ENCODE peak calls at places on chromosomes 3 and 15, in nine cellular contexts. A is thoracic aorta; B is tibial artery; D is CD8-positive, alpha-beta T cell; R is breast epithelium; I is transverse colon; G is Peyer's patch; X is psoas muscle; O is small intestine. S is an unnamed sample. For H3K27me3 and H3K36me3, the result is how much of the 10 kb centered on the place peaks cover.

GRCh38 chr15:25170781-25171110 is 216.0 kb downstream of the SNRPN start:
- DNase-seq in I (no peak), B (no peak), G (peak), X (no peak), O (no peak), R (peak), D (peak), A (no peak), S (peak)

GRCh38 chr15:72306211-72306785 is 13.7 kb downstream of the CELF6 start:
- DNase-seq in R (no peak), O (no peak), G (no peak), X (no peak), D (peak), I (no peak), A (no peak), B (no peak), S (peak)

GRCh38 chr15:68821190-68821897 is 649 bp upstream of the ANP32A start:
- DNase-seq in I (no peak), O (no peak), A (no peak), D (no peak), B (no peak), R (no peak), G (no peak), X (no peak), S (no peak)

GRCh38 chr3:38645601-38646000 is 3.9 kb downstream of the SCN5A start:
- DNase-seq in D (peak), B (no peak), X (no peak), I (no peak), A (no peak), O (no peak), R (no peak), G (no peak), S (no peak)

GRCh38 chr3:193978446-193978845 is 157.5 kb upstream of the HES1 start:
- DNase-seq in I (no peak), O (no peak), D (no peak), G (no peak), A (no peak), B (no peak), X (no peak), R (no peak), S (no peak)

GRCh38 chr3:169430687-169431404 is 232.7 kb downstream of the MECOM start:
- DNase-seq in X (no peak), A (no peak), B (no peak), O (peak), D (no peak), I (no peak), G (no peak), R (no peak), S (no peak)

GRCh38 chr15:84669726-84670125 is 11.7 kb upstream of the NMB start:
- DNase-seq in O (no peak), R (no peak), X (no peak), I (no peak), D (no peak), B (no peak), G (no peak), A (no peak), S (no peak)

GRCh38 chr3:72523409-72524172 is 324.7 kb downstream of the SHQ1 start:
- DNase-seq in G (peak), X (peak), O (peak), R (no peak), I (peak), B (no peak), A (no peak), D (no peak), S (no peak)

GRCh38 chr3:29521751-29522150 is 240.9 kb downstream of the RBMS3 start:
- DNase-seq in G (no peak), O (no peak), I (no peak), A (no peak), B (no peak), R (no peak), X (no peak), D (no peak), S (no peak)

GRCh38 chr3:31959951-31960792 is 20.9 kb downstream of the OSBPL10 start:
- DNase-seq in I (no peak), B (no peak), A (no peak), G (no peak), D (no peak), O (no peak), R (no peak), X (no peak), S (peak)

GRCh38 chr3:31958721-31959152 is 22.3 kb downstream of the OSBPL10 start:
- DNase-seq in R (no peak), I (no peak), G (no peak), D (no peak), O (no peak), A (no peak), B (no peak), X (no peak), S (no peak)

GRCh38 chr3:31966978-31967592 is 14.0 kb downstream of the OSBPL10 start:
- DNase-seq in O (no peak), I (no peak), R (no peak), B (no peak), G (no peak), A (no peak), D (no peak), X (no peak), S (no peak)

GRCh38 chr3:31960793-31961431 is 20.1 kb downstream of the OSBPL10 start:
- DNase-seq in A (no peak), I (no peak), X (no peak), O (no peak), D (no peak), B (no peak), R (no peak), G (no peak), S (no peak)

GRCh38 chr3:31962801-31963205 is 18.3 kb downstream of the OSBPL10 start:
- DNase-seq in B (no peak), R (no peak), I (no peak), X (no peak), D (no peak), O (no peak), G (no peak), A (no peak), S (no peak)
- H3K27me3 ChIP-seq in B (under half), R (under half), I (under half), X (under half), D (under half), O (under half), G (under half), A (under half), S (under half)

GRCh38 chr3:5219216-5219615 is 31.7 kb downstream of the EDEM1 start:
- DNase-seq in I (no peak), R (no peak), O (no peak), X (no peak), D (no peak), B (no peak), G (no peak), A (no peak), S (peak)

GRCh38 chr3:5220667-5221431 is 33.3 kb downstream of the EDEM1 start:
- DNase-seq in G (no peak), D (no peak), B (no peak), X (no peak), R (no peak), I (no peak), A (no peak), O (no peak), S (no peak)

GRCh38 chr3:5217824-5218595 is 30.5 kb downstream of the EDEM1 start:
- DNase-seq in O (peak), I (no peak), B (no peak), G (no peak), X (no peak), R (no peak), D (no peak), A (no peak), S (no peak)

GRCh38 chr3:5220193-5220592 is 32.7 kb downstream of the EDEM1 start:
- DNase-seq in I (no peak), D (no peak), X (no peak), R (no peak), B (no peak), A (no peak), O (no peak), G (no peak), S (no peak)

DNA sequence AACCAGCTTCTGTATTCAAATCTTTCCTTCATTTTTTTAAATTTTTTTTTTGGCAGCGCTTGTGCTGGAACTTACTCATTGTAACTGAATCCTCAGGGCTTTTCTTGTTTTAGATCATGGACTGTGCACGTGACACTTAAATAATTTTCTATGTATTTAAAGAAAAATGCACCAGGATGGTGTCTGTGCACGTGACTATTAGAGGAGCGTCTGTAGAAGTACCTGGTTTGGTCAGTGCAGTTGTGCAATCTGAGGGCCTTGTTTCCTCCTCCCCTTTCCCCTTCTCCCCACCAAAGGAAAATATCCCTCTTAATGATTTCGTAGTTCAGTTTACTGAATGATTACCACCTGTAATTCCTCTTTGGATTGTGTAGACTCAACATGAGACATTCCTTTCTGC is 31.3 kb downstream of the EDEM1 start:
- DNase-seq in B (no peak), O (no peak), X (no peak), A (no peak), R (no peak), I (no peak), G (no peak), D (no peak), S (peak)
- H3K36me3 ChIP-seq in B (under half), O (under half), X (under half), A (under half), R (under half), I (under half), G (under half), D (under half), S (under half)

DNA sequence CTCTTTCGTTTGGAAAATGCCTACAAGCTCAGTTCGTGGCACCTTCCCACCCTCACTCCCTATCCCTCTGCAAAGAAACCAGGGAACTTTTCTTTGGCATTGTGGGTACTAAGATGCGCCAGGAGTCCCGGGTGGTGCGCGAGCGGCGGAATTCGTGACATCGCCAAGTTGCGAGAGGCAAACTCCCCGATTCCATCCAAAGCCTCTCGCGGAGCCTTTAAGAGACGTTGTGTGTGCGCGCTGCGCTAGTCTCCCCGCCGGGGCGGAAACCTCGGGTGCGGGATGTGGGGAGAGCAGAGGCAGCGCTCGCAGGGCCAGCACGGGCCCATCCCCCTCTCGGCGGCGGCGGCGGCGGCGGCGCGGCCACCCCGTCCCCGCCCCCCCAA is 443 bp upstream of the NR2F2 start:
- DNase-seq in B (peak), X (no peak), I (peak), R (no peak), O (peak), G (no peak), A (no peak), D (no peak), S (no peak)
- H3K4me3 ChIP-seq in B (peak), X (peak), I (peak), R (peak), O (peak), G (no peak), A (peak), D (no peak), S (peak)

GRCh38 chr3:62688050-62688449 is 187.2 kb downstream of the CADPS start:
- DNase-seq in I (no peak), A (no peak), R (no peak), O (no peak), G (no peak), X (no peak), B (no peak), D (no peak), S (no peak)
- H3K27me3 ChIP-seq in I (under half), A (under half), R (under half), O (under half), G (under half), X (under half), B (under half), D (under half), S (under half)

GRCh38 chr15:64247906-64248541 is 85.2 kb upstream of the PPIB start:
- DNase-seq in A (no peak), O (peak), B (no peak), X (no peak), D (no peak), I (peak), R (peak), G (no peak), S (peak)

GRCh38 chr15:64247535-64247905 is 84.7 kb upstream of the PPIB start:
- DNase-seq in B (no peak), A (no peak), X (no peak), D (no peak), O (peak), G (no peak), R (no peak), I (no peak), S (no peak)

GRCh38 chr15:64249406-64249805 is 86.6 kb upstream of the PPIB start:
- DNase-seq in D (no peak), A (no peak), I (no peak), B (no peak), X (no peak), G (no peak), R (no peak), O (no peak), S (no peak)

GRCh38 chr15:64246364-64247189 is 83.8 kb upstream of the PPIB start:
- DNase-seq in G (no peak), I (no peak), B (no peak), O (no peak), X (no peak), D (no peak), A (no peak), R (no peak), S (no peak)

DNA sequence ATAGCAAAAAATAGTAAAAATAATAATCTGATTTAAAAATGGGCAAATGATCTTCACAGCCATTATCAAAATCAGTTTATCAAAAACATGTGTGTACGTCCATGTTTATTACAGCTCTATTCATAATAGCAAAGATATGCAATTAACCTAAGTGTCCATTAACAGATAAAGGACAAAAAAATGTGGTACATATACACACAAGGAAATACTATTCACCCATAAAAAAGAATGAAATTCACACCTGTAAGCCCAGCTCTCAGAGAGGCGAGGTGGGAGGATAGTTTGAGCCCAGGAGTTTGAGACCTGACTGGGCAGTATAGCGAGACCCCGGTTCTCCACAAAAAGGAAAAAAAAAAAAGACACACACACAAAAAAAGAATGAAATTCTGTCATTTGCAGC is 82.6 kb upstream of the PPIB start:
- DNase-seq in R (no peak), D (no peak), B (no peak), O (no peak), A (no peak), I (no peak), X (no peak), G (no peak), S (no peak)
- H3K36me3 ChIP-seq in R (under half), D (under half), B (under half), O (under half), A (under half), I (under half), X (under half), G (under half), S (under half)

GRCh38 chr15:29990035-29990434 is 92.7 kb upstream of the GOLGA8J start:
- DNase-seq in A (no peak), I (no peak), D (no peak), B (no peak), O (no peak), X (no peak), R (no peak), G (no peak), S (no peak)

GRCh38 chr15:29986946-29987345 is 95.8 kb upstream of the GOLGA8J start:
- DNase-seq in O (no peak), G (no peak), A (no peak), D (no peak), B (no peak), I (no peak), R (no peak), X (no peak), S (no peak)

GRCh38 chr15:29994284-29994683 is 88.5 kb upstream of the GOLGA8J start:
- DNase-seq in D (no peak), X (no peak), A (no peak), R (no peak), O (peak), I (no peak), G (no peak), B (no peak), S (no peak)

GRCh38 chr15:29988689-29989088 is 94.1 kb upstream of the GOLGA8J start:
- DNase-seq in G (no peak), B (no peak), D (no peak), I (no peak), A (no peak), X (no peak), O (no peak), R (no peak), S (no peak)
- H3K4me3 ChIP-seq in G (no peak), B (no peak), D (no peak), I (no peak), A (peak), X (no peak), O (no peak), R (no peak), S (no peak)

GRCh38 chr3:186098740-186099139 is 10.1 kb downstream of the ETV5 start:
- DNase-seq in X (no peak), D (no peak), O (no peak), A (no peak), B (no peak), G (no peak), R (no peak), I (no peak), S (no peak)
- H3K27me3 ChIP-seq in X (under half), D (under half), O (under half), A (under half), B (under half), G (under half), R (under half), I (under half), S (under half)

GRCh38 chr3:184672972-184673875 is 38.6 kb downstream of the MAGEF1 start:
- DNase-seq in B (no peak), I (no peak), A (no peak), X (no peak), R (no peak), O (no peak), G (no peak), D (no peak), S (no peak)
- H3K36me3 ChIP-seq in B (under half), I (under half), A (under half), X (under half), R (under half), O (under half), G (under half), D (under half), S (under half)

GRCh38 chr15:63121382-63122001 is at the start of gene LACTB:
- DNase-seq in G (peak), X (peak), R (peak), A (peak), D (peak), O (peak), B (peak), I (peak), S (peak)
- H3K4me3 ChIP-seq in G (peak), X (peak), R (peak), A (peak), D (peak), O (peak), B (peak), I (peak), S (peak)

S was measured in H7.